ENCODE peak calls at places on chromosomes 3 and 15, in nine cellular contexts. V is NCI-H510A; K is transverse colon; W is epithelial cell of esophagus; T is activated T-helper 1 cell treated with anti-CD3 and anti-CD28 coated beads, Interleukin-12 subunit alpha, Interleukin-12 subunit beta, Interleukin-2, Interleukin-4 antibody, amounts not matched to agents 30 ng/mL and 10 ng/mL and 1 ng/mL, durations not matched to agents 14 hours and 24 hours and 36 hours; Z is stimulated activated CD8-positive, alpha-beta memory T cell treated with anti-CD3 and anti-CD28 coated beads, Interleukin-15, amount 100 ng/mL, for 4 hours; L is dorsolateral prefrontal cortex; O is kidney epithelial cell; Q is Right ventricle myocardium superior. U is an unnamed sample.

GRCh38 chr15:95259513-95259912 is 1028.2 kb downstream of the MCTP2 start:
- DNase-seq in T (peak; percentile 49), W (peak; percentile 84), V (no peak), K (peak; percentile 49), Z (no peak), O (peak; percentile 45), L (peak; percentile 49), Q (peak; percentile 43), U (no peak)

GRCh38 chr3:40103829-40104228 is 205.7 kb upstream of the EIF1B start:
- DNase-seq in K (no peak), T (no peak), L (no peak), Z (no peak), V (no peak), O (no peak), Q (no peak), W (peak; percentile 50), U (no peak)

GRCh38 chr3:99532246-99532645 is 106.1 kb upstream of the COL8A1 start:
- DNase-seq in Z (no peak), T (no peak), O (no peak), W (peak; percentile 68), V (no peak), L (no peak), K (peak; percentile 37), Q (no peak), U (no peak)

GRCh38 chr3:52393131-52393807 is 51.6 kb downstream of the SEMA3G start:
- DNase-seq in W (no peak), Q (no peak), K (no peak), Z (no peak), T (no peak), L (no peak), V (no peak), O (no peak), U (no peak)

GRCh38 chr3:160143482-160143881 is 81.7 kb upstream of the C3orf80 start:
- DNase-seq in V (no peak), Z (no peak), T (no peak), O (no peak), L (no peak), K (no peak), Q (no peak), W (no peak), U (no peak)

GRCh38 chr15:40301467-40302179 is 6.1 kb downstream of the PLCB2 start:
- DNase-seq in V (no peak), L (no peak), Z (no peak), Q (no peak), O (no peak), K (no peak), T (no peak), W (no peak), U (no peak)

GRCh38 chr3:178474526-178474925 is 61.7 kb upstream of the KCNMB2 start:
- DNase-seq in T (no peak), K (no peak), V (no peak), L (no peak), Q (no peak), Z (no peak), W (no peak), O (no peak), U (no peak)

GRCh38 chr3:185401319-185401955 is 38.5 kb downstream of the MAP3K13 start:
- DNase-seq in L (no peak), W (no peak), V (no peak), Q (no peak), T (no peak), Z (no peak), K (no peak), O (no peak), U (no peak)

GRCh38 chr15:38706956-38707355 is 142.3 kb upstream of the RASGRP1 start:
- DNase-seq in K (no peak), L (no peak), W (no peak), Z (no peak), O (no peak), Q (no peak), T (no peak), V (no peak), U (no peak)

GRCh38 chr3:33940149-33940548 is 141.7 kb downstream of the PDCD6IP start:
- DNase-seq in V (no peak), Z (no peak), L (no peak), W (peak; percentile 96), K (no peak), T (no peak), O (no peak), Q (no peak), U (no peak)

GRCh38 chr15:28726102-28726501 is 13.9 kb upstream of the GOLGA8M start:
- DNase-seq in Q (no peak), V (no peak), Z (no peak), T (no peak), W (no peak), O (no peak), K (no peak), L (no peak), U (no peak)

GRCh38 chr3:48465237-48465530 is 18.6 kb downstream of the ATRIP start:
- DNase-seq in K (no peak), T (no peak), Z (no peak), L (no peak), O (no peak), W (no peak), V (no peak), Q (no peak), U (no peak)

GRCh38 chr3:126555795-126556636 is 2.7 kb downstream of the C3orf22 start:
- DNase-seq in V (no peak), K (peak; percentile 3), W (no peak), Q (no peak), O (no peak), Z (no peak), T (no peak), L (peak; percentile 16), U (no peak)

GRCh38 chr3:152386208-152386607 is 117.5 kb downstream of the MBNL1 start:
- DNase-seq in V (no peak), L (no peak), O (no peak), T (no peak), W (no peak), Z (no peak), K (no peak), Q (no peak), U (no peak)

GRCh38 chr15:49747340-49747739 is 126.5 kb downstream of the DTWD1 start:
- DNase-seq in V (no peak), L (no peak), Z (no peak), W (no peak), T (no peak), O (no peak), K (no peak), Q (no peak), U (no peak)

GRCh38 chr3:46495901-46496456 is 1.8 kb upstream of the RTP3 start:
- DNase-seq in O (no peak), K (no peak), Q (no peak), W (peak; percentile 56), L (no peak), T (no peak), V (no peak), Z (no peak), U (no peak)

GRCh38 chr3:139358857-139359562 is 15.2 kb downstream of the MRPS22 start:
- DNase-seq in Q (no peak), L (no peak), W (no peak), Z (no peak), O (peak; percentile 12), V (no peak), T (no peak), K (no peak), U (no peak)

GRCh38 chr3:17336291-17336690 is 406.1 kb downstream of the TBC1D5 start:
- DNase-seq in V (no peak), Z (no peak), Q (no peak), W (no peak), L (no peak), K (no peak), T (no peak), O (no peak), U (no peak)

GRCh38 chr3:105822171-105823123 is 46.4 kb downstream of the CBLB start:
- DNase-seq in Z (no peak), V (no peak), L (no peak), T (no peak), O (no peak), K (no peak), W (no peak), Q (no peak), U (no peak)

GRCh38 chr3:184334470-184335158 is 2.8 kb upstream of the FAM131A start:
- DNase-seq in Q (no peak), K (no peak), O (peak; percentile 70), T (peak; percentile 20), L (no peak), V (no peak), W (peak; percentile 88), Z (peak; percentile 31), U (no peak)

GRCh38 chr3:36631549-36631948 is 132.8 kb downstream of the DCLK3 start:
- DNase-seq in T (no peak), V (no peak), L (no peak), K (no peak), W (no peak), O (no peak), Q (no peak), Z (no peak), U (no peak)

U was measured in esophagus squamous epithelium.